ENCODE peak calls at places on chromosome 10, in nine cellular contexts. One of them, this sample, is unnamed.

GRCh38 chr10:95478185-95478584 is 83.0 kb downstream of the SORBS1 start:
- DNase-seq in ovary: no peak
- DNase-seq in GM20000: no peak
- DNase-seq in GM10248: no peak
- DNase-seq in HCT116: no peak
- DNase-seq in fibroblast of pulmonary artery: no peak
- DNase-seq in astrocyte of the spinal cord: no peak
- DNase-seq in GM13977: no peak
- DNase-seq in heart left ventricle: no peak
- DNase-seq in this sample: no peak

GRCh38 chr10:11165591-11166543 is 148.2 kb downstream of the CELF2 start:
- DNase-seq in ovary: peak
- DNase-seq in GM20000: peak
- DNase-seq in GM10248: peak
- DNase-seq in HCT116: no peak
- DNase-seq in fibroblast of pulmonary artery: peak
- DNase-seq in astrocyte of the spinal cord: no peak
- DNase-seq in GM13977: peak
- DNase-seq in heart left ventricle: peak
- DNase-seq in this sample: no peak

GRCh38 chr10:34470307-34470706 is 344.8 kb downstream of the PARD3 start:
- DNase-seq in ovary: no peak
- DNase-seq in GM20000: no peak
- DNase-seq in GM10248: no peak
- DNase-seq in HCT116: no peak
- DNase-seq in fibroblast of pulmonary artery: no peak
- DNase-seq in astrocyte of the spinal cord: no peak
- DNase-seq in GM13977: no peak
- DNase-seq in heart left ventricle: no peak
- DNase-seq in this sample: no peak

GRCh38 chr10:122567056-122567660 is 6.6 kb downstream of the DMBT1 start:
- DNase-seq in ovary: no peak
- DNase-seq in GM20000: peak
- DNase-seq in GM10248: peak
- DNase-seq in HCT116: peak
- DNase-seq in fibroblast of pulmonary artery: peak
- DNase-seq in astrocyte of the spinal cord: no peak
- DNase-seq in GM13977: peak
- DNase-seq in heart left ventricle: no peak
- DNase-seq in this sample: no peak

GRCh38 chr10:113058175-113058961 is 108.3 kb downstream of the TCF7L2 start:
- DNase-seq in ovary: no peak
- DNase-seq in GM20000: no peak
- DNase-seq in GM10248: no peak
- DNase-seq in HCT116: no peak
- DNase-seq in fibroblast of pulmonary artery: peak
- DNase-seq in astrocyte of the spinal cord: peak
- DNase-seq in GM13977: no peak
- DNase-seq in heart left ventricle: no peak
- DNase-seq in this sample: no peak

GRCh38 chr10:52197098-52197497 is 117.0 kb upstream of the DKK1 start:
- DNase-seq in ovary: no peak
- DNase-seq in GM20000: no peak
- DNase-seq in GM10248: no peak
- DNase-seq in HCT116: no peak
- DNase-seq in fibroblast of pulmonary artery: no peak
- DNase-seq in astrocyte of the spinal cord: no peak
- DNase-seq in GM13977: no peak
- DNase-seq in heart left ventricle: no peak
- DNase-seq in this sample: no peak

GRCh38 chr10:120251821-120252220 is 205.2 kb upstream of the PLPP4 start:
- DNase-seq in ovary: no peak
- DNase-seq in GM20000: no peak
- DNase-seq in GM10248: no peak
- DNase-seq in HCT116: no peak
- DNase-seq in fibroblast of pulmonary artery: no peak
- DNase-seq in astrocyte of the spinal cord: no peak
- DNase-seq in GM13977: no peak
- DNase-seq in heart left ventricle: no peak
- DNase-seq in this sample: no peak

GRCh38 chr10:78045237-78045636 is 11.6 kb downstream of the RPS24 start:
- DNase-seq in ovary: no peak
- DNase-seq in GM20000: peak
- DNase-seq in GM10248: peak
- DNase-seq in HCT116: no peak
- DNase-seq in fibroblast of pulmonary artery: no peak
- DNase-seq in astrocyte of the spinal cord: no peak
- DNase-seq in GM13977: peak
- DNase-seq in heart left ventricle: no peak
- DNase-seq in this sample: no peak

GRCh38 chr10:2893446-2893845 is 173.9 kb upstream of the PFKP start:
- DNase-seq in ovary: no peak
- DNase-seq in GM20000: no peak
- DNase-seq in GM10248: no peak
- DNase-seq in HCT116: no peak
- DNase-seq in fibroblast of pulmonary artery: no peak
- DNase-seq in astrocyte of the spinal cord: no peak
- DNase-seq in GM13977: no peak
- DNase-seq in heart left ventricle: no peak
- DNase-seq in this sample: no peak

GRCh38 chr10:51301644-51302043 is 227.4 kb downstream of the PRKG1 start:
- DNase-seq in ovary: no peak
- DNase-seq in GM20000: no peak
- DNase-seq in GM10248: no peak
- DNase-seq in HCT116: no peak
- DNase-seq in fibroblast of pulmonary artery: no peak
- DNase-seq in astrocyte of the spinal cord: peak
- DNase-seq in GM13977: no peak
- DNase-seq in heart left ventricle: no peak
- DNase-seq in this sample: no peak

GRCh38 chr10:45586028-45586824 is 86.3 kb downstream of the ZFAND4 start:
- DNase-seq in ovary: no peak
- DNase-seq in GM20000: no peak
- DNase-seq in GM10248: no peak
- DNase-seq in HCT116: no peak
- DNase-seq in fibroblast of pulmonary artery: no peak
- DNase-seq in astrocyte of the spinal cord: no peak
- DNase-seq in GM13977: no peak
- DNase-seq in heart left ventricle: no peak
- DNase-seq in this sample: no peak

GRCh38 chr10:29512460-29512974 is 122.3 kb downstream of the SVIL start:
- DNase-seq in ovary: no peak
- DNase-seq in GM20000: no peak
- DNase-seq in GM10248: no peak
- DNase-seq in HCT116: no peak
- DNase-seq in fibroblast of pulmonary artery: no peak
- DNase-seq in astrocyte of the spinal cord: no peak
- DNase-seq in GM13977: no peak
- DNase-seq in heart left ventricle: no peak
- DNase-seq in this sample: no peak

GRCh38 chr10:106980711-106981460 is 183.6 kb downstream of the SORCS1 start:
- DNase-seq in ovary: no peak
- DNase-seq in GM20000: peak
- DNase-seq in GM10248: no peak
- DNase-seq in HCT116: no peak
- DNase-seq in fibroblast of pulmonary artery: no peak
- DNase-seq in astrocyte of the spinal cord: no peak
- DNase-seq in GM13977: no peak
- DNase-seq in heart left ventricle: no peak
- DNase-seq in this sample: no peak

GRCh38 chr10:79132681-79133381 is 64.1 kb downstream of the ZMIZ1 start:
- DNase-seq in ovary: peak
- DNase-seq in GM20000: no peak
- DNase-seq in GM10248: no peak
- DNase-seq in HCT116: no peak
- DNase-seq in fibroblast of pulmonary artery: no peak
- DNase-seq in astrocyte of the spinal cord: no peak
- DNase-seq in GM13977: no peak
- DNase-seq in heart left ventricle: no peak
- DNase-seq in this sample: no peak

DNA sequence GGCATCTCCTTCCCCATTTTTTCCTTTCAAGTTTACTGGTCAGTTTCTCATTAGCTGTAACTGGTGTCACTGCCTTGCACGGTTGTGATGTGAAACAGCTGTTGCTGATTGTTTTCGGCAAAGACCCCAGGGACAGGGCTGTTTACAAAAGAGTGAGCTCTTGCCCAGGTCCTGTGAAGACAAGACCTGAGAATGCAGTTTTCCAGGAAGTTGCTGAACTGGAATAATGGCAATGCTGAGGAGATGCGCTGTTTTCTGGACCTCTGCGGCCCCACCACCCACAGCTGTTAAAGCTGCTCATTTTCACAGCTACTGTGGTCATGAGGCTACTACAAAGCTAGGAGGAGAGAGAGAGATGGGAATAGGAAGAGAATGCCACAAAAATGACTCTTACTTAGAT is 116.6 kb upstream of the RSU1 start:
- DNase-seq in ovary: peak
- DNase-seq in GM20000: no peak
- DNase-seq in GM10248: no peak
- DNase-seq in HCT116: no peak
- DNase-seq in fibroblast of pulmonary artery: peak
- DNase-seq in astrocyte of the spinal cord: no peak
- DNase-seq in GM13977: no peak
- DNase-seq in heart left ventricle: no peak
- DNase-seq in this sample: no peak
- TF ChIP-seq CTCF in ovary: no peak
- TF ChIP-seq CTCF in GM20000: no peak
- TF ChIP-seq CTCF in GM10248: no peak
- TF ChIP-seq CTCF in HCT116: no peak
- TF ChIP-seq CTCF in fibroblast of pulmonary artery: no peak
- TF ChIP-seq CTCF in astrocyte of the spinal cord: no peak
- TF ChIP-seq CTCF in GM13977: no peak
- TF ChIP-seq CTCF in heart left ventricle: no peak
- TF ChIP-seq CTCF in this sample: no peak

GRCh38 chr10:70538731-70539338 is 60.3 kb downstream of the PALD1 start:
- DNase-seq in ovary: no peak
- DNase-seq in GM20000: no peak
- DNase-seq in GM10248: no peak
- DNase-seq in HCT116: no peak
- DNase-seq in fibroblast of pulmonary artery: no peak
- DNase-seq in astrocyte of the spinal cord: no peak
- DNase-seq in GM13977: no peak
- DNase-seq in heart left ventricle: no peak
- DNase-seq in this sample: no peak

GRCh38 chr10:70538195-70538520 is 59.6 kb downstream of the PALD1 start:
- DNase-seq in ovary: no peak
- DNase-seq in GM20000: no peak
- DNase-seq in GM10248: no peak
- DNase-seq in HCT116: no peak
- DNase-seq in fibroblast of pulmonary artery: no peak
- DNase-seq in astrocyte of the spinal cord: no peak
- DNase-seq in GM13977: no peak
- DNase-seq in heart left ventricle: no peak
- DNase-seq in this sample: no peak

GRCh38 chr10:70539471-70539870 is 60.9 kb downstream of the PALD1 start:
- DNase-seq in ovary: no peak
- DNase-seq in GM20000: no peak
- DNase-seq in GM10248: no peak
- DNase-seq in HCT116: no peak
- DNase-seq in fibroblast of pulmonary artery: no peak
- DNase-seq in astrocyte of the spinal cord: no peak
- DNase-seq in GM13977: no peak
- DNase-seq in heart left ventricle: no peak
- DNase-seq in this sample: no peak

GRCh38 chr10:70536196-70536920 is 57.8 kb downstream of the PALD1 start:
- DNase-seq in ovary: no peak
- DNase-seq in GM20000: no peak
- DNase-seq in GM10248: no peak
- DNase-seq in HCT116: no peak
- DNase-seq in fibroblast of pulmonary artery: no peak
- DNase-seq in astrocyte of the spinal cord: no peak
- DNase-seq in GM13977: no peak
- DNase-seq in heart left ventricle: no peak
- DNase-seq in this sample: no peak

GRCh38 chr10:70537398-70538194 is 59.0 kb downstream of the PALD1 start:
- DNase-seq in ovary: no peak
- DNase-seq in GM20000: peak
- DNase-seq in GM10248: no peak
- DNase-seq in HCT116: no peak
- DNase-seq in fibroblast of pulmonary artery: no peak
- DNase-seq in astrocyte of the spinal cord: no peak
- DNase-seq in GM13977: peak
- DNase-seq in heart left ventricle: no peak
- DNase-seq in this sample: no peak
- TF ChIP-seq CTCF in ovary: no peak
- TF ChIP-seq CTCF in GM20000: peak
- TF ChIP-seq CTCF in GM10248: peak
- TF ChIP-seq CTCF in HCT116: peak
- TF ChIP-seq CTCF in fibroblast of pulmonary artery: peak
- TF ChIP-seq CTCF in astrocyte of the spinal cord: peak
- TF ChIP-seq CTCF in GM13977: peak
- TF ChIP-seq CTCF in heart left ventricle: peak
- TF ChIP-seq CTCF in this sample: peak

DNA sequence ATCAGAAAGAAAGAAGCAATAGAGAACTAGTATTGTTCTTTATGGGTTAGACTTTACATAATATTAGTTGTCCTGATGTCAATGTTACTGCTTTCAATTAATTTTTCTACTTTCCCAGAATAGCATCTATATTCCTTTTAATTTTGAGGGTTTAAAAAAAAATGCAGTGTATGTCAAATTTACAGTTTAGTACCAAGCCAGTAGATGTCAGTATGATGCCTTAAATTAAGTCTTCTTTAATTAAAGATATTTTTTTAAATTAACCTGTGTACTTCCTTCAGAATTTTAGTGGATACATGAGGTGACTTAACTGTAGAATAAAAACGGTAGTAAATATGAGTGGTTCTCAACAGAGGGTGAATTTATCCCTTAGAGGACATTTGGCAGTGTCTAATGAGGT is 35.2 kb upstream of the STOX1 start:
- DNase-seq in ovary: no peak
- DNase-seq in GM20000: no peak
- DNase-seq in GM10248: no peak
- DNase-seq in HCT116: no peak
- DNase-seq in fibroblast of pulmonary artery: peak
- DNase-seq in astrocyte of the spinal cord: peak
- DNase-seq in GM13977: no peak
- DNase-seq in heart left ventricle: no peak
- DNase-seq in this sample: no peak
- TF ChIP-seq CTCF in ovary: no peak
- TF ChIP-seq CTCF in GM20000: no peak
- TF ChIP-seq CTCF in GM10248: no peak
- TF ChIP-seq CTCF in HCT116: peak
- TF ChIP-seq CTCF in fibroblast of pulmonary artery: peak
- TF ChIP-seq CTCF in astrocyte of the spinal cord: no peak
- TF ChIP-seq CTCF in GM13977: no peak
- TF ChIP-seq CTCF in heart left ventricle: no peak
- TF ChIP-seq CTCF in this sample: peak

DNA sequence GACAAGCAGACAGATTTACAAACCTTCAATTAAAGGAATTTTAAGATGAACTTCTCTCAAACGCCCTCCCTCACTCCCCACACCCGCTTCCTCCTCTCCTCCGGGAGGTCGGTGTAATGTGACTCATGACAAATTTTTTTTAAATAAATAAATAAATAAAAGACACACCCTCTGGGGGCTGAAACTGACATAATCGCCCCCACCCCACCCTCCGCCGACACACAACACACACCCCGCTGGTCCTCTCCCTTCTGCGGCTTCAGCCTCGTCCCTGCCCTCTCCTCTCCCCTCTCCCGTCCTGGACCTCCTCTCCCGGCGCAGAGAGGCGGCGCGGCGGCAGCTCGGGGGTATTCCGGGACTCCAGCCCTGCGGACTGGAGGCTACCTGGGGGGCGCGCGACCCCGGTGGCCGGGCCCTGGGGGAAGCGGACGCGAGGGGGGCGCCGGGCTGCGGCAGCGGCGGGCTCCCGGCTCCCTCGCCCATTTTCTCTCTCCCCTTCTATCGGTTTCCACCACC is 674 bp downstream of the ABI1 start:
- DNase-seq in ovary: peak
- DNase-seq in GM20000: peak
- DNase-seq in GM10248: no peak
- DNase-seq in HCT116: no peak
- DNase-seq in fibroblast of pulmonary artery: peak
- DNase-seq in astrocyte of the spinal cord: peak
- DNase-seq in GM13977: peak
- DNase-seq in heart left ventricle: peak
- DNase-seq in this sample: peak
- TF ChIP-seq CTCF in ovary: no peak
- TF ChIP-seq CTCF in GM20000: no peak
- TF ChIP-seq CTCF in GM10248: no peak
- TF ChIP-seq CTCF in HCT116: no peak
- TF ChIP-seq CTCF in fibroblast of pulmonary artery: no peak
- TF ChIP-seq CTCF in astrocyte of the spinal cord: no peak
- TF ChIP-seq CTCF in GM13977: no peak
- TF ChIP-seq CTCF in heart left ventricle: no peak
- TF ChIP-seq CTCF in this sample: no peak

This sample was measured in type B pancreatic cell.